ENCODE peak calls at places on chromosomes 6 and 20, in five cellular contexts. One of them, this sample, is unnamed.

GRCh38 chr6:28468056-28468455 is 24.8 kb upstream of the ZSCAN23 start:
- DNase-seq in HCT116: no peak
- DNase-seq in GM12878: no peak
- DNase-seq in H1: no peak
- DNase-seq in K562: no peak
- DNase-seq in this sample: no peak

GRCh38 chr6:74167506-74167905 is 471.5 kb downstream of the CD109 start:
- DNase-seq in HCT116: no peak
- DNase-seq in GM12878: no peak
- DNase-seq in H1: no peak
- DNase-seq in K562: no peak
- DNase-seq in this sample: no peak

GRCh38 chr6:16800942-16801341 is 39.7 kb upstream of the ATXN1 start:
- DNase-seq in HCT116: no peak
- DNase-seq in GM12878: no peak
- DNase-seq in H1: no peak
- DNase-seq in K562: no peak
- DNase-seq in this sample: no peak

GRCh38 chr6:155440758-155441157 is 14.9 kb downstream of the NOX3 start:
- DNase-seq in HCT116: no peak
- DNase-seq in GM12878: no peak
- DNase-seq in H1: no peak
- DNase-seq in K562: no peak
- DNase-seq in this sample: no peak

GRCh38 chr6:163984446-163984936 is 570.0 kb downstream of the QKI start:
- DNase-seq in HCT116: no peak
- DNase-seq in GM12878: peak; percentile 8
- DNase-seq in H1: no peak
- DNase-seq in K562: no peak
- DNase-seq in this sample: no peak

GRCh38 chr6:150704447-150705192 is 104.9 kb downstream of the PLEKHG1 start:
- DNase-seq in HCT116: no peak
- DNase-seq in GM12878: no peak
- DNase-seq in H1: no peak
- DNase-seq in K562: no peak
- DNase-seq in this sample: no peak

GRCh38 chr20:7146552-7147219 is 379.2 kb downstream of the BMP2 start:
- DNase-seq in HCT116: no peak
- DNase-seq in GM12878: no peak
- DNase-seq in H1: no peak
- DNase-seq in K562: no peak
- DNase-seq in this sample: no peak

GRCh38 chr20:59933296-59933848 is at the start of gene SYCP2:
- DNase-seq in HCT116: no peak
- DNase-seq in GM12878: no peak
- DNase-seq in H1: no peak
- DNase-seq in K562: peak; percentile 92
- DNase-seq in this sample: no peak

GRCh38 chr20:31608256-31608980 is 3.3 kb downstream of the ID1 start:
- DNase-seq in HCT116: peak; percentile 91
- DNase-seq in GM12878: no peak
- DNase-seq in H1: no peak
- DNase-seq in K562: peak; percentile 73
- DNase-seq in this sample: peak; percentile 100

GRCh38 chr6:143569035-143569434 is 57.5 kb upstream of the FUCA2 start:
- DNase-seq in HCT116: no peak
- DNase-seq in GM12878: no peak
- DNase-seq in H1: no peak
- DNase-seq in K562: no peak
- DNase-seq in this sample: no peak

GRCh38 chr20:20365593-20365992 is 2.3 kb upstream of the INSM1 start:
- DNase-seq in HCT116: no peak
- DNase-seq in GM12878: no peak
- DNase-seq in H1: no peak
- DNase-seq in K562: peak; percentile 15
- DNase-seq in this sample: no peak

GRCh38 chr6:62775427-62776022 is 435.7 kb upstream of the FKBP1C start:
- DNase-seq in HCT116: peak; percentile 0
- DNase-seq in GM12878: no peak
- DNase-seq in H1: no peak
- DNase-seq in K562: peak; percentile 4
- DNase-seq in this sample: peak; percentile 36

GRCh38 chr20:55160022-55160421 is 684.6 kb downstream of the DOK5 start:
- DNase-seq in HCT116: no peak
- DNase-seq in GM12878: no peak
- DNase-seq in H1: no peak
- DNase-seq in K562: no peak
- DNase-seq in this sample: no peak

GRCh38 chr6:13593720-13594119 is 19.3 kb downstream of the SIRT5 start:
- DNase-seq in HCT116: no peak
- DNase-seq in GM12878: no peak
- DNase-seq in H1: no peak
- DNase-seq in K562: no peak
- DNase-seq in this sample: no peak

GRCh38 chr20:32189691-32190607 is 17.6 kb downstream of the PLAGL2 start:
- DNase-seq in HCT116: no peak
- DNase-seq in GM12878: no peak
- DNase-seq in H1: no peak
- DNase-seq in K562: no peak
- DNase-seq in this sample: no peak

GRCh38 chr6:127225497-127225896 is 41.2 kb upstream of the RNF146 start:
- DNase-seq in HCT116: no peak
- DNase-seq in GM12878: no peak
- DNase-seq in H1: no peak
- DNase-seq in K562: no peak
- DNase-seq in this sample: no peak

GRCh38 chr6:141552463-141552862 is 580.3 kb upstream of the GJE1 start:
- DNase-seq in HCT116: peak; percentile 77
- DNase-seq in GM12878: peak; percentile 34
- DNase-seq in H1: no peak
- DNase-seq in K562: no peak
- DNase-seq in this sample: peak; percentile 89

GRCh38 chr6:111885373-111886027 is 12.2 kb upstream of the FYN start:
- DNase-seq in HCT116: no peak
- DNase-seq in GM12878: no peak
- DNase-seq in H1: no peak
- DNase-seq in K562: no peak
- DNase-seq in this sample: no peak

GRCh38 chr20:10312111-10312510 is 93.5 kb downstream of the SNAP25 start:
- DNase-seq in HCT116: no peak
- DNase-seq in GM12878: no peak
- DNase-seq in H1: no peak
- DNase-seq in K562: no peak
- DNase-seq in this sample: no peak

GRCh38 chr6:20202070-20202658 is 10.1 kb downstream of the MBOAT1 start:
- DNase-seq in HCT116: no peak
- DNase-seq in GM12878: peak; percentile 57
- DNase-seq in H1: no peak
- DNase-seq in K562: peak; percentile 33
- DNase-seq in this sample: peak; percentile 10

GRCh38 chr6:44771647-44772415 is 384.3 kb downstream of the CDC5L start:
- DNase-seq in HCT116: no peak
- DNase-seq in GM12878: no peak
- DNase-seq in H1: peak; percentile 44
- DNase-seq in K562: no peak
- DNase-seq in this sample: no peak

GRCh38 chr6:1610497-1611321 is 994 bp downstream of the FOXC1 start:
- DNase-seq in HCT116: no peak
- DNase-seq in GM12878: no peak
- DNase-seq in H1: no peak
- DNase-seq in K562: no peak
- DNase-seq in this sample: peak; percentile 27

GRCh38 chr20:56017560-56017959 is 12.2 kb upstream of the CBLN4 start:
- DNase-seq in HCT116: no peak
- DNase-seq in GM12878: no peak
- DNase-seq in H1: no peak
- DNase-seq in K562: no peak
- DNase-seq in this sample: no peak

GRCh38 chr6:52049252-52050050 is 38.0 kb downstream of the PKHD1 start:
- DNase-seq in HCT116: peak; percentile 32
- DNase-seq in GM12878: peak; percentile 11
- DNase-seq in H1: no peak
- DNase-seq in K562: peak; percentile 38
- DNase-seq in this sample: peak; percentile 33

GRCh38 chr6:150691463-150691862 is 91.8 kb downstream of the PLEKHG1 start:
- DNase-seq in HCT116: no peak
- DNase-seq in GM12878: no peak
- DNase-seq in H1: no peak
- DNase-seq in K562: no peak
- DNase-seq in this sample: no peak

GRCh38 chr6:26336355-26337198 is 28.4 kb upstream of the BTN3A2 start:
- DNase-seq in HCT116: no peak
- DNase-seq in GM12878: no peak
- DNase-seq in H1: no peak
- DNase-seq in K562: peak; percentile 83
- DNase-seq in this sample: no peak

GRCh38 chr6:170108456-170108855 is 182.4 kb downstream of the DLL1 start:
- DNase-seq in HCT116: no peak
- DNase-seq in GM12878: no peak
- DNase-seq in H1: no peak
- DNase-seq in K562: no peak
- DNase-seq in this sample: no peak

GRCh38 chr20:31979713-31980426 is 11.9 kb downstream of the XKR7 start:
- DNase-seq in HCT116: no peak
- DNase-seq in GM12878: no peak
- DNase-seq in H1: no peak
- DNase-seq in K562: no peak
- DNase-seq in this sample: no peak

GRCh38 chr20:52683761-52684160 is 288.4 kb upstream of the TSHZ2 start:
- DNase-seq in HCT116: no peak
- DNase-seq in GM12878: no peak
- DNase-seq in H1: no peak
- DNase-seq in K562: no peak
- DNase-seq in this sample: no peak

GRCh38 chr20:45467861-45468260 is 1.7 kb upstream of the WFDC2 start:
- DNase-seq in HCT116: no peak
- DNase-seq in GM12878: no peak
- DNase-seq in H1: no peak
- DNase-seq in K562: no peak
- DNase-seq in this sample: no peak

GRCh38 chr20:2179233-2179580 is 77.6 kb downstream of the STK35 start:
- DNase-seq in HCT116: no peak
- DNase-seq in GM12878: no peak
- DNase-seq in H1: no peak
- DNase-seq in K562: no peak
- DNase-seq in this sample: no peak

GRCh38 chr6:77773157-77773822 is 120.5 kb downstream of the MEI4 start:
- DNase-seq in HCT116: no peak
- DNase-seq in GM12878: no peak
- DNase-seq in H1: no peak
- DNase-seq in K562: no peak
- DNase-seq in this sample: no peak

GRCh38 chr6:67630146-67630545 is 1004.9 kb upstream of the ADGRB3 start:
- DNase-seq in HCT116: no peak
- DNase-seq in GM12878: no peak
- DNase-seq in H1: no peak
- DNase-seq in K562: no peak
- DNase-seq in this sample: no peak

GRCh38 chr6:162940426-162940825 is 212.7 kb downstream of the PACRG start:
- DNase-seq in HCT116: no peak
- DNase-seq in GM12878: no peak
- DNase-seq in H1: no peak
- DNase-seq in K562: no peak
- DNase-seq in this sample: no peak

GRCh38 chr6:118524686-118525085 is 23.4 kb upstream of the PLN start:
- DNase-seq in HCT116: no peak
- DNase-seq in GM12878: no peak
- DNase-seq in H1: no peak
- DNase-seq in K562: no peak
- DNase-seq in this sample: no peak
- TF ChIP-seq SRF in HCT116: no peak
- TF ChIP-seq SRF in GM12878: no peak
- TF ChIP-seq SRF in H1: peak; percentile 6
- TF ChIP-seq SRF in K562: no peak
- TF ChIP-seq SRF in this sample: no peak

GRCh38 chr20:64113444-64113775 is 6.0 kb upstream of the NPBWR2 start:
- DNase-seq in HCT116: no peak
- DNase-seq in GM12878: no peak
- DNase-seq in H1: no peak
- DNase-seq in K562: no peak
- DNase-seq in this sample: no peak

GRCh38 chr20:64113796-64114355 is 6.5 kb upstream of the NPBWR2 start:
- DNase-seq in HCT116: no peak
- DNase-seq in GM12878: no peak
- DNase-seq in H1: no peak
- DNase-seq in K562: no peak
- DNase-seq in this sample: no peak

GRCh38 chr20:64115171-64115911 is 8.0 kb upstream of the NPBWR2 start:
- DNase-seq in HCT116: no peak
- DNase-seq in GM12878: no peak
- DNase-seq in H1: no peak
- DNase-seq in K562: no peak
- DNase-seq in this sample: no peak

GRCh38 chr20:64116016-64116415 is 8.7 kb upstream of the NPBWR2 start:
- DNase-seq in HCT116: no peak
- DNase-seq in GM12878: no peak
- DNase-seq in H1: no peak
- DNase-seq in K562: no peak
- DNase-seq in this sample: no peak

DNA sequence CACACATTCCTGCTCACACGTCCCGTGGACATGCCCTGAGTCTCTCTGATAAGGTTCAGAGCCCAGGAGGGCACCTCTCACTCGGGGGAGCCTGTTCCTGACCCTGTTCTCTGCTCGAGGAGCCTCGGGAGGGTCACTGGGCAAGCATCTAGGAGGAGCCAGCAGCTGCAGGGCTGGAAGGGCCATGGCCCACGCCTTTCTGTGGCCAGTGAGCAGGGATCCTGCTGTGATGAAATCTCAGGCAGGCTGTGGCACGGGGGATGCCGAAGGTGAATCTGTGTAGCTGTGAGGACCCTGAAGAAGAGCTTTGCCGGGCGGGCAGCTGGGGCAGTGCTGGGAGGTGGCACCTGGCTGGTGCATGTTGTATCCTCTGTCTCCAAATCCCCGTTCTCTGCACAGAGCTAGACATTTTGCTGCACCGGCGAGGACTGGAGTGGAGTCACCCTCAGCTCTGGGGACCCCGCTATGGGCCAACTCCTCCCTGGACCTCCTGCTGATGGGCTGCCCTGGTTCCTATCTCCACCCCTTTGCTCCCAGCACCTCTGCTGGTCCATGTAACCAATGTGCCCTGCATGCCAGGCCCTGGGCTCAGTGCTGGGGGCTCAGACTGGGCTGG is 7.1 kb upstream of the NPBWR2 start:
- DNase-seq in HCT116: no peak
- DNase-seq in GM12878: no peak
- DNase-seq in H1: no peak
- DNase-seq in K562: no peak
- DNase-seq in this sample: no peak
- TF ChIP-seq SRF in HCT116: no peak
- TF ChIP-seq SRF in GM12878: no peak
- TF ChIP-seq SRF in H1: no peak
- TF ChIP-seq SRF in K562: no peak
- TF ChIP-seq SRF in this sample: no peak

GRCh38 chr6:47647188-47647587 is 51.2 kb upstream of the ADGRF4 start:
- DNase-seq in HCT116: no peak
- DNase-seq in GM12878: no peak
- DNase-seq in H1: no peak
- DNase-seq in K562: no peak
- DNase-seq in this sample: no peak
- TF ChIP-seq SRF in HCT116: no peak
- TF ChIP-seq SRF in GM12878: no peak
- TF ChIP-seq SRF in H1: no peak
- TF ChIP-seq SRF in K562: no peak
- TF ChIP-seq SRF in this sample: no peak

GRCh38 chr6:147974376-147974775 is 368.3 kb upstream of the SASH1 start:
- DNase-seq in HCT116: no peak
- DNase-seq in GM12878: no peak
- DNase-seq in H1: no peak
- DNase-seq in K562: no peak
- DNase-seq in this sample: peak; percentile 18
- TF ChIP-seq SRF in HCT116: no peak
- TF ChIP-seq SRF in GM12878: no peak
- TF ChIP-seq SRF in H1: no peak
- TF ChIP-seq SRF in K562: no peak
- TF ChIP-seq SRF in this sample: no peak

This sample was measured in HepG2.